ENCODE peak calls at places on chromosomes 6 and 20, in four cellular contexts. J is endothelial cell of umbilical vein, M is spleen, C is uterus. I is an unnamed sample. For H3K4me1, the result is how much of the 10 kb centered on the place peaks cover.

GRCh38 chr6:112618796-112619195 is 271.7 kb downstream of the RFPL4B start:
- DNase-seq in C (no peak), M (no peak), J (peak), I (no peak)

GRCh38 chr20:32354592-32355416 is 3.3 kb upstream of the ASXL1 start:
- DNase-seq in J (no peak), C (no peak), M (no peak), I (no peak)

GRCh38 chr6:112606726-112607125 is 259.6 kb downstream of the RFPL4B start:
- DNase-seq in J (no peak), C (no peak), M (no peak), I (no peak)

GRCh38 chr6:4895971-4896370 is 107.9 kb downstream of the RPP40 start:
- DNase-seq in C (no peak), M (no peak), J (no peak), I (no peak)

GRCh38 chr20:38840053-38840893 is 34.8 kb downstream of the PPP1R16B start:
- DNase-seq in J (no peak), M (no peak), C (peak), I (peak)

GRCh38 chr6:137882225-137882961 is 15.3 kb downstream of the TNFAIP3 start:
- DNase-seq in M (no peak), C (no peak), J (no peak), I (no peak)

GRCh38 chr20:60465439-60465838 is 507.2 kb downstream of the CDH26 start:
- DNase-seq in C (no peak), M (no peak), J (no peak), I (no peak)

GRCh38 chr6:135647521-135647920 is 150.0 kb upstream of the AHI1 start:
- DNase-seq in C (no peak), J (no peak), M (no peak), I (no peak)

GRCh38 chr6:26195376-26195923 is 108.2 kb downstream of the HFE start:
- DNase-seq in M (peak), C (peak), J (peak), I (peak)

GRCh38 chr6:145704153-145704781 is 31.1 kb downstream of the EPM2A start:
- DNase-seq in C (no peak), M (no peak), J (peak), I (no peak)

GRCh38 chr6:84466521-84466920 is 239.1 kb upstream of the CEP162 start:
- DNase-seq in C (no peak), M (no peak), J (peak), I (no peak)

GRCh38 chr6:78436335-78436734 is 431.0 kb upstream of the IRAK1BP1 start:
- DNase-seq in C (no peak), M (no peak), J (peak), I (no peak)

GRCh38 chr6:168116975-168117899 is 38.2 kb upstream of the FRMD1 start:
- DNase-seq in C (peak), M (peak), J (no peak), I (peak)

GRCh38 chr20:59082077-59082740 is 39.6 kb upstream of the PRELID3B start:
- DNase-seq in J (no peak), M (no peak), C (no peak), I (no peak)

GRCh38 chr6:91506509-91506908 is 919.6 kb upstream of the MAP3K7 start:
- DNase-seq in M (no peak), C (no peak), J (no peak), I (no peak)

GRCh38 chr6:167888098-167888497 is 61.4 kb downstream of the AFDN start:
- DNase-seq in C (no peak), M (no peak), J (no peak), I (no peak)

GRCh38 chr20:62203378-62204030 is 16.6 kb downstream of the HRH3 start:
- DNase-seq in M (peak), C (no peak), J (peak), I (peak)

DNA sequence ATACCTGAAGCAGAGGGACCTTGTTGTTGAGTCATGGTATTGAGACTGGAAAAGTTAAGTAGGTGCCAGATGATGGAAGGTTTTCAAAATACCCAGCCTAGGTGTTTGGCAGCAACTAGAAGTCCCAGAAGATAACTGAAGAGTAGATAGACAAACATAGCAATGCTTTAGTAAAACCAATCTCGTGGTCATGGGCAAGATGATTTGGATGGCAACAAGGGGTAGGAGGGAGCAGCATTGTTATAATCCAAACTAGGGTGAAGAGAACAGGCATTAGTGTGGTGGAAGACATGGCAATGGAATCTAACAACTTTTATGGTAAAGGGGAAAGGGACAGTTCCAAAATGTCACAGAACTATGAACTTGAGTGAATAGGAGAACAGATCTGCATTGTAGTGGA is 2.3 kb downstream of the FILIP1 start:
- DNase-seq in J (no peak), M (no peak), C (no peak), I (no peak)
- H3K4me1 ChIP-seq in J (under half), M (under half), C (under half), I (under half)

DNA sequence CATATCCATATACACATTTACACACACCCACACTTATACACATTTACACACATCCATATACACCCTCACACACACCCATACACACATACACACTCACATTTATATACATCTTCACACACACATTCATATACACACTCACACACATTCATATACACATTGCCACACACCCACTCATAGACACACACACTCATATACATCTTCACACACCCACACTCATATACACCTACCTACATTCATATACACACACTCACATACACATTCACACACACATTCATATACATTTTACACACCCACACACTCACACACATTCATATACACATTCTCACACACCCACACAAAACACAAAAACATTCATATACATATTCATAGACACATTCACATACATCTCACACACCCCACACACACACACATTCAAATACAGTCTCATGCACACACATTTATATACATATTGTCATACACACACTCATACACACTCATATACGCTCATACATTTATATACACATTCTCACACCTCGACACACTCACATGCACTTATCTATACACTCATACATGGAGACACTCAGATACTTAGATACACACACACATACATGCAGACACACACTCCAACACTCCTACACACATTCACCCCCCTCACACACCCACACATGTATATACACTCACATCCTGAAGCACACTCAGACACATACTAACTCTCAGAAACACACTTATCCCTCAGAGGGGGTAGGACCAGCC is 82.1 kb downstream of the MRPL14 start:
- DNase-seq in M (no peak), J (no peak), C (no peak), I (no peak)
- H3K4me1 ChIP-seq in M (under half), J (under half), C (under half), I (under half)

GRCh38 chr6:105485456-105485855 is 82.6 kb upstream of the PREP start:
- DNase-seq in C (no peak), J (peak), M (no peak), I (no peak)

GRCh38 chr6:105492706-105493673 is 90.1 kb upstream of the PREP start:
- DNase-seq in M (no peak), C (no peak), J (peak), I (no peak)

GRCh38 chr6:105488521-105489212 is 85.8 kb upstream of the PREP start:
- DNase-seq in J (peak), M (no peak), C (no peak), I (no peak)

GRCh38 chr6:105487040-105487787 is 84.3 kb upstream of the PREP start:
- DNase-seq in J (no peak), M (no peak), C (no peak), I (no peak)

DNA sequence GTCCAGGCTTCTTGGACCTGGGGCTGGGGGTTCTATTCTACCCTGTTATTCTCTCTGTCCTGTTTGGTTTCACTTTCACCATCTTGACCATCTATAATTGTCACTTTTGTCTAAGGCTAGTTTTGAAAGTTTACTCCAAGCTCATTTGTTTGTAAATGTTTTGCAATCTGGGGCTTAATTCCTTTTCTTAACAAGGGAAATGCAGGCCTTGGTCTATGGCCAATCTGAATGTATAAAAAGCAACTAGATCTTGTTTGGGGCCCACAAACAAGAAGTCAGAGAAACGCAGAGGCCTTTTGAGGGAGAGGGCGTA is 86.3 kb upstream of the PREP start:
- DNase-seq in C (no peak), J (no peak), M (no peak), I (no peak)
- H3K4me1 ChIP-seq in C (under half), J (under half), M (under half), I (under half)

GRCh38 chr20:50513169-50514034 is 3.2 kb downstream of the PTPN1 start:
- DNase-seq in C (no peak), J (peak), M (no peak), I (no peak)

GRCh38 chr20:50512323-50512722 is 2.1 kb downstream of the PTPN1 start:
- DNase-seq in J (no peak), M (no peak), C (no peak), I (no peak)

GRCh38 chr20:50509923-50510705 is at the start of gene PTPN1:
- DNase-seq in J (peak), M (peak), C (peak), I (peak)

GRCh38 chr20:50508171-50508761 is 1.9 kb upstream of the PTPN1 start:
- DNase-seq in C (no peak), J (no peak), M (no peak), I (no peak)

DNA sequence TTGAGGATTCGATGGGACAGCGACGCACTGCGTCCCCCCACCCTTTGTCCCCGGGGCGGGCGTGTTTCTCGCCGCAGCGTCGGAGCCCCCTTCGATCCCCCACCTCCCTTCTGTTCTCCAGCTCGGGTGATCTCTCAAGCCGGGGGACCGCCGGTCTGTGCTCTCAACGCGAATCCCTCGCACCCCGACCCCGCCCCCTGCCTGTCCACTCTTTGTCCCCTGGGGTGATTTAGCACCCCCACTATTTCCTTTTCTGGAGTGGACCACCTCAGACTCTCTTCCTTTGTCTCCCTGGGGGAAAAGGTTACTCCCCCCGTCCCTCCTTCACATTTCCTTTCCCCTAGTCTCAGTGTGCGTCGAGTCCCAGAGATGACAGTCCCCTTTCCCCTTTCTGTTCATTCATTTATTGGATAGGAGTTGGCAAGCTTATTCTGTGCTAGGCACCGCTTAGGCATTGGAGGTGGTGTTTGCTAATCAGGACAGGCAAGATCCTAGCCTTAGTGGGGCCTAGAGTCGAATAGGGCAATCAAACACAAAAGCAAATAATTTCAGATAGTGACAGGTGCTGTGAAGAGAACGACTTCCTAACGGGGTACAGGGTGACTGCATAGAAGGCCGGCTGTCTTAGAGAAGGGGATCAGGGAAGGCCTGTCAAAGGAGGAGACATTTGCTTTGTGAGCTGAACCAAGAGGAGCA is 671 bp downstream of the PTPN1 start:
- DNase-seq in C (peak), J (peak), M (peak), I (peak)
- H3K4me1 ChIP-seq in C (under half), J (under half), M (half or more), I (under half)

GRCh38 chr6:41640436-41640835 is 2.2 kb downstream of the MDFI start:
- DNase-seq in J (no peak), M (no peak), C (no peak), I (peak)

GRCh38 chr6:41638801-41639555 is 710 bp downstream of the MDFI start:
- DNase-seq in C (no peak), J (peak), M (peak), I (peak)

GRCh38 chr6:41638002-41638800 is at the start of gene MDFI:
- DNase-seq in M (peak), C (no peak), J (peak), I (peak)

GRCh38 chr6:41641352-41641925 is 3.2 kb downstream of the MDFI start:
- DNase-seq in C (no peak), J (no peak), M (no peak), I (peak)

GRCh38 chr6:41639556-41640371 is 1.5 kb downstream of the MDFI start:
- DNase-seq in M (peak), J (no peak), C (no peak), I (peak)
- H3K4me1 ChIP-seq in M (under half), J (under half), C (under half), I (under half)

GRCh38 chr6:35014786-35015185 is 125.7 kb downstream of the ANKS1A start:
- DNase-seq in C (no peak), M (no peak), J (peak), I (no peak)
- H3K4me1 ChIP-seq in C (under half), M (under half), J (half or more), I (under half)

GRCh38 chr6:14273196-14273595 is 155.6 kb downstream of the CD83 start:
- DNase-seq in M (no peak), J (no peak), C (no peak), I (no peak)

GRCh38 chr6:14275493-14275851 is 157.9 kb downstream of the CD83 start:
- DNase-seq in M (peak), C (no peak), J (no peak), I (no peak)

GRCh38 chr6:14272111-14273085 is 154.8 kb downstream of the CD83 start:
- DNase-seq in C (no peak), J (no peak), M (no peak), I (no peak)

GRCh38 chr6:14274552-14275492 is 157.2 kb downstream of the CD83 start:
- DNase-seq in M (no peak), C (no peak), J (no peak), I (no peak)

GRCh38 chr6:14274016-14274415 is 156.4 kb downstream of the CD83 start:
- DNase-seq in C (no peak), M (no peak), J (no peak), I (no peak)
- H3K4me1 ChIP-seq in C (under half), M (under half), J (under half), I (under half)

DNA sequence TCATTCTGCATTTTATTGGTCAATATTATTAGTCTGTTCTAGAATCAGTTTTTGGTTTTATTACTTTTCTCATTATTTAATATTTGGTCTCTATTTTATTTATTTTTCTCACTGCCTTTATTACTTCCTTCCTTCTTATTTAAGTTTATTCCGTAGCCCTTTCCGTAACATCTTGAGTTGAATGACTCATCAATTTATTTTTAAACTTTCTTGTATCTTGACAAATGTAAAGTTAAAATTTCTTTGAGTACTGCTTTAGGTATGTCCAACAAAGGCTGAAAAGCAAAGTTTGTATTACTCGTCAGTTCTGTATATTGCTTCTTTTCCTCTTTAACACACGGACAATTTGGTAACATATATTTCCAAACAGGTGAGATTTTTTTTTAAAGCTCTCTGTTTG is 192.0 kb downstream of the CD109 start:
- DNase-seq in J (no peak), M (no peak), C (no peak), I (no peak)
- H3K4me1 ChIP-seq in J (under half), M (under half), C (under half), I (under half)

DNA sequence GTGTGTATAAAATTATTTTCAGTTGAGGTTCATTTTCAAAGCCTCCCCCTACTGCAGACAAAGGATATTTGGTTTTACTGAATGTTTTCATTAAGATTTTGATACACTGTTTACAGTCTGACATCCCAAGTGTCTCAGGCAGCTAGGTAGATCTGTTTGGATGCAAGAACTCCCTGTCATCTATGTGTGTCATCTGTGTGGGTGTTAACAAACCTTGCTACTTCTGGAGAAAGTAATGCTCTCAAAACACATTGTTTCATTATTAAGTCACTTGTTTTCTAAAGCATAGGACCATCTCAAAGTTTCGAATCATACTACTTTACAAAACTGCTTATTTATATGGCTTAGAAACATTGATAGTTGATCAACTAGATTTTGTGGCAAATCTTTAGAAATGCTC is 114.5 kb upstream of the TMEM170B start:
- DNase-seq in C (no peak), M (no peak), J (no peak), I (no peak)
- H3K4me1 ChIP-seq in C (under half), M (under half), J (half or more), I (under half)

GRCh38 chr20:8427419-8428065 is 295.5 kb downstream of the PLCB1 start:
- DNase-seq in J (peak), M (no peak), C (no peak), I (no peak)

GRCh38 chr20:8423482-8423881 is 291.4 kb downstream of the PLCB1 start:
- DNase-seq in C (no peak), J (no peak), M (no peak), I (no peak)

GRCh38 chr20:8424986-8425385 is 292.9 kb downstream of the PLCB1 start:
- DNase-seq in J (no peak), M (no peak), C (no peak), I (no peak)

GRCh38 chr20:8424010-8424409 is 291.9 kb downstream of the PLCB1 start:
- DNase-seq in C (no peak), J (no peak), M (no peak), I (no peak)

DNA sequence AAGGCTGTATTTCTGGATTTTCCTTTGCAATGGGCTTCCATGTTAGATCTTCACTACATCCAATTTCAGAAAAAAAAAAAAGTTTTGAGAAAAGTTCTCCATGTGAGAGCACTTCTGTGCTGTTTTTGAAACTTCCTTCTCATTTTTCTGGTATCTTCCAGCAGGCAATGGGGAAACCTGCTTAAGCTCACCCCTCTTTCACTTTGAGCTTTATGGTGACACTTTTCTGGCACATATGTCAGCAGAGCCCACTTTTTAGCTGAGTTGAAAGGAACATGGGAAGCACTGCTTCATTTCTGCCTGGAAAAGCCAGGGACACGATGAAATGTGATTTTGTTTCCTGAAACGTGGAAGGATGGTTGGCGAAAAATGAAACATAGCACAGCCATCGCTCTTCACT is 293.7 kb downstream of the PLCB1 start:
- DNase-seq in M (no peak), C (no peak), J (no peak), I (no peak)
- H3K4me1 ChIP-seq in M (under half), C (under half), J (under half), I (under half)